ENCODE peak calls at places on chromosomes 13 and 19, in seven cellular contexts. K is fibroblast of lung, Y is osteocyte, L is breast epithelium, E is psoas muscle, O is neural crest cell, C is right atrium auricular region. I is an unnamed sample.

GRCh38 chr19:40403262-40403984 is 9.8 kb downstream of the PRX start:
- DNase-seq in E (peak; percentile 91), L (peak; percentile 93), K (peak; percentile 81), C (peak; percentile 91), Y (peak; percentile 93), O (peak; percentile 96), I (peak; percentile 90)

GRCh38 chr13:41064493-41064892 is 3.2 kb downstream of the WBP4 start:
- DNase-seq in C (no peak), Y (no peak), E (no peak), O (no peak), K (peak; percentile 75), L (no peak), I (peak; percentile 70)

GRCh38 chr19:29520390-29520789 is 5.4 kb upstream of the VSTM2B start:
- DNase-seq in K (no peak), Y (no peak), L (no peak), E (no peak), C (no peak), O (no peak), I (no peak)

GRCh38 chr13:87537946-87538345 is 133.2 kb upstream of the SLITRK5 start:
- DNase-seq in K (no peak), E (no peak), O (no peak), L (no peak), C (no peak), Y (no peak), I (no peak)

GRCh38 chr19:51040151-51040550 is 5.3 kb upstream of the KLK12 start:
- DNase-seq in E (no peak), C (no peak), K (no peak), L (no peak), Y (no peak), O (no peak), I (no peak)

GRCh38 chr13:21050288-21051197 is 10.8 kb downstream of the LATS2 start:
- DNase-seq in O (no peak), K (no peak), C (no peak), L (no peak), Y (no peak), E (no peak), I (peak; percentile 63)

GRCh38 chr13:25249001-25249543 is 38.2 kb downstream of the MTMR6 start:
- DNase-seq in C (no peak), Y (no peak), L (no peak), E (no peak), O (no peak), K (peak; percentile 41), I (peak; percentile 34)

GRCh38 chr13:71663431-71663830 is 203.6 kb downstream of the DACH1 start:
- DNase-seq in O (no peak), C (no peak), L (no peak), E (no peak), K (no peak), Y (no peak), I (peak; percentile 52)

GRCh38 chr13:106700007-106700950 is 132.3 kb upstream of the ARGLU1 start:
- DNase-seq in K (peak; percentile 53), Y (no peak), L (no peak), O (no peak), E (no peak), C (no peak), I (no peak)

GRCh38 chr13:35597451-35597850 is 121.0 kb upstream of the MAB21L1 start:
- DNase-seq in O (no peak), L (no peak), K (no peak), C (no peak), E (no peak), Y (no peak), I (no peak)

GRCh38 chr13:27200413-27201066 is 28.9 kb upstream of the USP12 start:
- DNase-seq in C (no peak), Y (no peak), O (no peak), K (no peak), L (no peak), E (no peak), I (no peak)

GRCh38 chr19:50358483-50359431 is 6.7 kb downstream of the NAPSA start:
- DNase-seq in K (peak; percentile 51), E (peak; percentile 83), C (no peak), O (no peak), L (no peak), Y (no peak), I (peak; percentile 53)

GRCh38 chr13:91960947-91961346 is 562.5 kb downstream of the GPC5 start:
- DNase-seq in L (no peak), E (no peak), Y (no peak), C (no peak), K (no peak), O (no peak), I (no peak)

DNA sequence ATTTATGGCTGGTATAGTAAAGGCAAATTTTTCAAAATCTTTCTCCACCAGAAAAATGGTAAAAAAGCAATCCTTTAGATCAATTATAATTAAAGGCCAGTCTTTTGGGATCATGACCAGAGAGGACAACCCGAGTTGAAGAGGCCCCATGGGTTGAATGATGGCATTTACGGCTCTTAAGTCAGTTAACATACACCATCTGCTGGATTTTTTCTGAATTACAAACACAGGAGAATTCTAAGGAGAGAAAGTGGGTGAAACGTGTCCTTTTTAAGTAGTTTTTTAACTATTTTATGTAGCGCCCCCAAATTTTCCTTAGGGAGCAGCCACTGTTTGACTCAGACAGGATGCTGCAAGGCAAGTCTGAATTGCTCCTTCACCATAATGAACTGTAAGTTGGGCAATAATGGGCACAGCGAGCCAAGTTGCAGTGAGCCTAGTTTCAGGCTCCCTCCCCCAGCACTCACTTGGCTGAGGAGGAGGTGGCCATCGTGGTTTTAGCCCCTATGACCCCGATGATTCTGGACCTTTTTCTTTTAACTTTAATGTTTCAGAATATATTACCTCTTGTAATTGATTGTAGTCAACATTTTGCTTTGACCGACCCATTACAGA is 13.6 kb upstream of the ZNF611 start:
- DNase-seq in E (no peak), L (no peak), K (peak; percentile 65), Y (no peak), O (no peak), C (peak; percentile 68), I (peak; percentile 69)
- TF ChIP-seq CTCF in E (peak; percentile 27), L (peak; percentile 62), K (peak; percentile 21), Y (peak; percentile 63), O (peak; percentile 68), C (peak; percentile 33), I (peak; percentile 50)

DNA sequence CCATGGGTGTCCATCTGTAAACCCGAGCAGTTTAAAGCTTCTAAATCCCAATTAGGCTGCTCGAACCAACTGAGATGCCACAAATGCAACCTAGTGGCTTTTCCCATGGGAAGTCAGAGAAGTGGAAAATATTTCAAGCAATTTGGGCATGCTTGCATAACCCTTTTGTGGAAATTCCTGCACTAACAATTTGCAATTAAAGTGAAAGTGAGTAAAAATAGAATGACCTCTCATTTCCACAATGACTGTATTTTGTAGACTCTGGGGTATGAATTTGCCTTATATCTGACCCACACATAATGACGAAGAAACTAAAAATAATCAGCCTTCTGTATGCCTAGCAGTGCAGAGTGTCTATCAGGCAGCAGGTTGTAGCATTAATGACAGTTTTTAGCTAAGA is 91.8 kb upstream of the TSC22D1 start:
- DNase-seq in E (no peak), C (no peak), O (no peak), L (no peak), K (peak; percentile 69), Y (no peak), I (peak; percentile 59)
- TF ChIP-seq CTCF in E (no peak), C (no peak), O (no peak), L (no peak), K (no peak), Y (no peak), I (no peak)

DNA sequence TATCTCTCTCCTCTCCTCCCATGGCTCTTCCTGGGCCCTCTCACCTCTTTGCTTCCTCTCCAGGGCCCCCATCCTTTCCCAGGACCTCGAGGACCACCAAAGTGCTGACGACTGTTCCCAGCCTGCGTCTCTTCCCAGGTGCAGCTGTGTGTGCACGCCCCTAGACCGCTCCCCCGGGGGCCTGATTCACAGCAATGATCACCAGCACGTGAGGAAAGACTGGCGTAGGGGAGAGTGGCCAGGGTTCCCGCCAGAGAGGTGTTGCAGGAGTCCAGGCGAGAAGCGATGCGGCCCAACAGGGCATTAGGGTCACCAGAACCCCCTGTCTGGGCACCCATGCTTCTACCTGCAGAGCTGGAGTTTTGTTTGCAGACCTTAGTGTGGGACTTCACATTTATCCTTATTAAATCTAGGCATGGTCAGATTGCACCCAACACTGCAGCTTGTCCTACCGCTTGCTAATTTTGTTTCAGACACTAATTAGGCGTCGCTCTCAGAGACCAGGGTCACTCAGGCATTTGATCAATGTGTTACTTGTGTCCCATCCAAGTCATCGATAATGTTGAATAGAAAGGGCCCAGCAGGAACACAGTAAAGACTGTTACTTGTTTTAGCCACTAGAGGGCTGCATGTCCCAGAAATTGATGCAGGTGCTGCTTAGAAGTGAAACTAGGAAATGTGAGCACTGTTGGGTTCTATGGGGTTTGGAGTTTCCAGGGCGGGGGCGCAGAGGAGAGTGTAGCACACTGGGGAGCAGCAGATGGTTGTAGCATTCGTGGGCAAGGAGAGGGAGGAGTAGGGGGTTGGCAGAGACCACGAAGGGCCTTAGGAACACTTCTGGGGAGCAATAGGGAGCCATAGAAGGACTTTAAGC is 53.2 kb downstream of the CDADC1 start:
- DNase-seq in C (no peak), Y (peak; percentile 15), L (no peak), K (peak; percentile 84), O (peak; percentile 28), E (peak; percentile 66), I (peak; percentile 82)
- TF ChIP-seq CTCF in C (peak; percentile 66), Y (peak; percentile 92), L (peak; percentile 88), K (peak; percentile 87), O (peak; percentile 92), E (peak; percentile 82), I (peak; percentile 93)

GRCh38 chr19:805161-805561 is 7.9 kb downstream of the PTBP1 start:
- DNase-seq in L (no peak), O (no peak), Y (peak; percentile 84), C (no peak), K (no peak), E (no peak), I (no peak)
- TF ChIP-seq CTCF in L (no peak), O (no peak), Y (no peak), C (no peak), K (no peak), E (no peak), I (no peak)

I was measured in fibroblast of villous mesenchyme.